ENCODE peak calls at places on chromosomes 16 and 17, in four cellular contexts. U, T, K and R are unnamed samples. For H3K4me1, the result is how much of the 10 kb centered on the place peaks cover.

GRCh38 chr16:81277681-81278080 is 37.1 kb upstream of the GAN start:
- DNase-seq in U (no peak), K (no peak), T (no peak), R (no peak)

GRCh38 chr16:82178352-82178751 is 8.3 kb upstream of the MPHOSPH6 start:
- DNase-seq in T (no peak), K (no peak), U (no peak), R (no peak)

GRCh38 chr16:28835864-28836760 is 10.0 kb downstream of the TUFM start:
- DNase-seq in U (no peak), K (no peak), T (no peak), R (peak)

GRCh38 chr16:75203106-75203505 is 3.9 kb downstream of the CTRB2 start:
- DNase-seq in U (no peak), K (no peak), T (no peak), R (no peak)

GRCh38 chr16:57111420-57111819 is 19.0 kb downstream of the CPNE2 start:
- DNase-seq in T (no peak), K (no peak), U (no peak), R (no peak)

GRCh38 chr17:34413443-34414076 is 50.5 kb upstream of the CCL1 start:
- DNase-seq in K (no peak), U (no peak), T (no peak), R (peak)

GRCh38 chr16:27398894-27399853 is 2.8 kb upstream of the IL21R start:
- DNase-seq in T (no peak), K (no peak), U (no peak), R (no peak)

GRCh38 chr17:44522883-44523671 is 19.9 kb upstream of the GPATCH8 start:
- DNase-seq in K (peak), U (peak), T (peak), R (peak)

GRCh38 chr16:67917140-67917851 is 14.4 kb downstream of the CTRL start:
- DNase-seq in K (no peak), T (no peak), U (no peak), R (no peak)

GRCh38 chr16:81677375-81677737 is 101.7 kb upstream of the PLCG2 start:
- DNase-seq in T (no peak), U (no peak), K (no peak), R (no peak)

GRCh38 chr17:82808921-82809905 is 30.6 kb downstream of the ZNF750 start:
- DNase-seq in U (no peak), K (no peak), T (no peak), R (no peak)

GRCh38 chr17:82609655-82610054 is 38.6 kb downstream of the WDR45B start:
- DNase-seq in U (no peak), K (no peak), T (no peak), R (no peak)

GRCh38 chr17:78384479-78385175 is 6.2 kb downstream of the PGS1 start:
- DNase-seq in T (no peak), U (no peak), K (no peak), R (no peak)

GRCh38 chr17:31398381-31399275 is 7.2 kb downstream of the RAB11FIP4 start:
- DNase-seq in K (no peak), T (no peak), U (peak), R (no peak)

GRCh38 chr17:8237175-8237574 is 10.7 kb downstream of the CTC1 start:
- DNase-seq in K (no peak), U (no peak), T (no peak), R (peak)

GRCh38 chr17:19003966-19004600 is 481 bp downstream of the FAM83G start:
- DNase-seq in K (peak), T (peak), U (peak), R (peak)

GRCh38 chr16:81646561-81646960 is 132.5 kb upstream of the PLCG2 start:
- DNase-seq in K (no peak), T (no peak), U (no peak), R (no peak)

GRCh38 chr16:75064403-75065148 is 52.0 kb downstream of the LDHD start:
- DNase-seq in T (no peak), K (peak), U (no peak), R (peak)

GRCh38 chr16:85641305-85641704 is 28.2 kb downstream of the GSE1 start:
- DNase-seq in U (no peak), K (no peak), T (no peak), R (no peak)
- H3K4me1 ChIP-seq in U (under half), K (under half), T (under half), R (under half)

GRCh38 chr17:65529040-65529633 is 32.3 kb downstream of the AXIN2 start:
- DNase-seq in K (no peak), T (no peak), U (no peak), R (no peak)
- TF ChIP-seq PHF8 in K (no peak), T (no peak), U (no peak), R (no peak)

DNA sequence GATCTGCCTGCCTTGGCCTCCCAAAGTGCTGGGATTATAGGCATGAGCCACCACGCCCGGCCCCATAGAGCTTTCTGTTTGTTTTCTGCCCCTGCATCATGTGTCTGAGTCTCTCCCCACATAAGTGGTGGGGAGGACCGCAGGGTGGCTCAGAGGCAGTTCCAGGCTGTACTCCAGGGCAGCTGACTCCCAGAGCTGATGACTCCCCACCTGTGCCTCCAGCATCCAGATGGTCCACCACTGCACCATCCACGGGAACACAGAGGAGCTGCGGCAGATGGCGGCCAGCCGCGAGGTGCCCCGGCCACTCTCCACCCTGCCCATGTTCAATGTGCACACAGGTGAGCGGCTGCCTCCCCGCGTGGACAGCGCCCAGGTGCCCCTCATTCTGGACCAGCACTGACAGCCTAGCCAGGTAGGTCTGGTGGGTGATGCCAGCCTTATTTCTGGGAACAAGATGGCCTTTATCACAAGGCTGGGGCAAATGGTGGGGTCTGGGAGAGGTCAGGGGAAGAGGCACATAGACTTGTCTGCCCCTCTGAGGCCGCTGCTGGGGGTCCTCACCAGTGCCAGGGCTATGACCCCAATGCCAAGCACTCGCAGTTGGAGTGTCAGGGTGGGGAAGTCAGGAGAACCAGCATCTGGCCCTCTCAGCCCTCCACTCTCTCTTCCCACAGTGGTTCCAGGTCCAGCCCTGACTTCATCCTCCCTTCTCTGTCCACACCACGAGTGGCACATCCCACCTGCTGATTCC is 9.4 kb downstream of the SGCA start:
- DNase-seq in T (no peak), K (no peak), U (no peak), R (no peak)
- H3K4me1 ChIP-seq in T (half or more), K (half or more), U (under half), R (under half)

DNA sequence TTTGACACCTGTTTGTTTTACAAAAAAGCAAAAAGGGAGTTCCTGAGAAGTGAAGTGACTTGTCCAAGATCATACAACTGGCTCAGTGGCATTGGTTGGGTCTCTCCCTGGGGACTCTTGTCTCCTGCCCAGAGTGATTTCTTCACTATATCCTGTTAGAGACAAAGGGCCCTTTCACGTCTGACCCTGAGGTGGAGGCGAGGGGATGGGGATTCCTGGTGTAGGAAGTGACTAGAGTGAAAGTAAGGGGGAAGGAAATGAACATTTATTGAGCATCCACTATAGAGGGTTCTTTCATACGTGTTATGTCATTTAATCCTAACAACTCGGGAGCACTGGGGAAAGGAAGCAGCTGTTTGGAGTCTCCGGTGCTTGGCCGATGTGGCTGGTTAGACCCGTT is 9.0 kb downstream of the ITGB3 start:
- DNase-seq in K (no peak), U (no peak), T (no peak), R (no peak)
- TF ChIP-seq PHF8 in K (no peak), U (no peak), T (no peak), R (no peak)

GRCh38 chr17:1713160-1713877 is 3.1 kb upstream of the TLCD2 start:
- DNase-seq in U (no peak), T (no peak), K (no peak), R (peak)
- H3K4me1 ChIP-seq in U (under half), T (half or more), K (under half), R (under half)